ENCODE peak calls at places on chromosomes 13 and 19, in four cellular contexts. A, H, B and I are unnamed samples.

GRCh38 chr13:31904941-31905824 is 126.4 kb upstream of the FRY start:
- DNase-seq in A (no peak), B (no peak), H (no peak), I (no peak)

GRCh38 chr13:108176685-108177274 is 38.6 kb downstream of the LIG4 start:
- DNase-seq in B (no peak), A (no peak), H (peak), I (no peak)

GRCh38 chr13:112469071-112469745 is 93.1 kb downstream of the SPACA7 start:
- DNase-seq in B (no peak), A (peak), H (no peak), I (no peak)

GRCh38 chr13:106507560-106508274 is 27.7 kb downstream of the EFNB2 start:
- DNase-seq in A (no peak), B (peak), H (no peak), I (no peak)

GRCh38 chr13:98582947-98583346 is 6.0 kb upstream of the STK24 start:
- DNase-seq in B (no peak), H (no peak), A (no peak), I (no peak)

GRCh38 chr19:17565611-17566010 is 10.2 kb downstream of the COLGALT1 start:
- DNase-seq in H (no peak), B (no peak), A (no peak), I (no peak)

GRCh38 chr13:33312150-33312908 is 26.8 kb upstream of the STARD13 start:
- DNase-seq in B (no peak), A (no peak), H (no peak), I (no peak)

GRCh38 chr13:46812398-46812797 is 15.4 kb upstream of the ESD start:
- DNase-seq in B (no peak), A (no peak), H (no peak), I (no peak)

GRCh38 chr13:79631260-79631659 is 150.3 kb downstream of the NDFIP2 start:
- DNase-seq in B (no peak), H (no peak), A (no peak), I (no peak)

GRCh38 chr19:47653856-47654255 is 44.9 kb downstream of the BICRA start:
- DNase-seq in A (no peak), B (no peak), H (no peak), I (no peak)

GRCh38 chr19:55605637-55606470 is at the start of gene ZNF865:
- DNase-seq in A (peak), B (peak), H (peak), I (peak)

GRCh38 chr13:51444922-51445321 is 7.9 kb downstream of the INTS6 start:
- DNase-seq in A (no peak), B (no peak), H (peak), I (no peak)

GRCh38 chr13:41156611-41157010 is 24.0 kb upstream of the KBTBD6 start:
- DNase-seq in B (no peak), A (no peak), H (no peak), I (no peak)

GRCh38 chr19:4606921-4607678 is 32.2 kb upstream of the TNFAIP8L1 start:
- DNase-seq in B (no peak), A (peak), H (peak), I (no peak)

GRCh38 chr19:58509731-58510083 is 2.1 kb downstream of the SLC27A5 start:
- DNase-seq in B (no peak), H (no peak), A (no peak), I (no peak)

GRCh38 chr19:5078179-5078578 is 109.3 kb downstream of the KDM4B start:
- DNase-seq in H (no peak), A (no peak), B (peak), I (no peak)

GRCh38 chr13:80047406-80047805 is 293.5 kb downstream of the SPRY2 start:
- DNase-seq in A (no peak), H (no peak), B (no peak), I (no peak)

GRCh38 chr19:41957838-41958366 is 1.2 kb downstream of the RABAC1 start:
- DNase-seq in H (peak), B (peak), A (peak), I (peak)

GRCh38 chr13:32272021-32272695 is 43.0 kb downstream of the ZAR1L start:
- DNase-seq in B (no peak), H (no peak), A (no peak), I (no peak)

GRCh38 chr13:24724714-24725113 is 39.3 kb upstream of the RNF17 start:
- DNase-seq in H (no peak), B (peak), A (no peak), I (no peak)

GRCh38 chr19:10520652-10521318 is 3.5 kb upstream of the S1PR5 start:
- DNase-seq in A (no peak), H (peak), B (no peak), I (no peak)

GRCh38 chr13:97333983-97334382 is 100.0 kb upstream of the RAP2A start:
- DNase-seq in H (no peak), A (no peak), B (no peak), I (no peak)

GRCh38 chr19:50679177-50680125 is 30.2 kb downstream of the C19orf81 start:
- DNase-seq in A (peak), H (peak), B (peak), I (peak)

GRCh38 chr13:95530178-95530577 is 22.3 kb upstream of the CLDN10 start:
- DNase-seq in B (peak), H (no peak), A (no peak), I (no peak)

GRCh38 chr19:3481241-3482090 is 1.1 kb upstream of the SMIM24 start:
- DNase-seq in A (no peak), H (no peak), B (no peak), I (no peak)

GRCh38 chr19:3483226-3483628 is at the start of gene SMIM44:
- DNase-seq in A (no peak), H (no peak), B (no peak), I (no peak)

GRCh38 chr19:3479819-3480215 is 508 bp downstream of the SMIM24 start:
- DNase-seq in A (no peak), B (no peak), H (peak), I (no peak)

GRCh38 chr19:3480383-3481091 is at the start of gene SMIM24:
- DNase-seq in H (no peak), B (no peak), A (no peak), I (no peak)

DNA sequence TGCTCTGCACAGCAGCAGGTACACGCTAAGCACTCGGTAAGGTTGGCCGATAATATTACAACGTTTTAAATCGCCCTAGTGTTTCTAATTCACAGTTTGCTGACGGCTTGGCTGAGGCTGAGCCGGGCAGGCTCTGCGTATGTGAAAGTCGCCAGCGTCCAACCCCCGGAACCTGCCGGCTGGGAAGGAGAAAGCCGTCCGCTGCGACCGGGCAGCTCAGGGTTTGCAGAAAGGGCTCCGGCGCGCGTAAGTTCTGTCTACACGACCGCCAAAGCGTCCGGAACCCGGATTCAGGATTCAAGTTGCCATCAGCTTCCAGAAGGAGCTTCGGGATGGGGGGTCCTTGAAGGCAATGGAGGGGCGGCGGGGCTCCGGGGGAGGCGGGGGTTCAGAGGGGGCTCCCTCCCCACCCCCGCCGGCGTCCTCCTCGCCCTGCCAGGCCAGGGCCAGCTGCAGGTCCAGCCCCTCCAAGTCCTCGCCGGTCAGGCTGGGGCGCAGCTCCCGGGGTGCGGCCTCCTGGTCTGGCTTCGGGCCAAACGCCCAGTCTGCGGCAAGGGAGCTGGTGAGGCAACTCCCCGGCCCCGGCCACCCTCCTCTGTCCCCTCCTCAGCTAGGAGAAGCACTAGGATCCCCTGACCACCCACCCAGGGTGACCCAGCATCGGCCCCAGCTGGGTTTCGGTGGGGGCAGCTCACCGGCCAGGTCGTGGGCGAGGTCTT is 575 bp downstream of the SMIM44 start:
- DNase-seq in A (no peak), B (no peak), H (peak), I (no peak)
- H3K27ac ChIP-seq in A (no peak), B (no peak), H (no peak), I (no peak)

GRCh38 chr13:38045278-38046048 is 175.9 kb upstream of the TRPC4 start:
- DNase-seq in H (peak), B (no peak), A (no peak), I (no peak)
- TF ChIP-seq CTCF in H (peak), B (peak), A (no peak), I (no peak)

DNA sequence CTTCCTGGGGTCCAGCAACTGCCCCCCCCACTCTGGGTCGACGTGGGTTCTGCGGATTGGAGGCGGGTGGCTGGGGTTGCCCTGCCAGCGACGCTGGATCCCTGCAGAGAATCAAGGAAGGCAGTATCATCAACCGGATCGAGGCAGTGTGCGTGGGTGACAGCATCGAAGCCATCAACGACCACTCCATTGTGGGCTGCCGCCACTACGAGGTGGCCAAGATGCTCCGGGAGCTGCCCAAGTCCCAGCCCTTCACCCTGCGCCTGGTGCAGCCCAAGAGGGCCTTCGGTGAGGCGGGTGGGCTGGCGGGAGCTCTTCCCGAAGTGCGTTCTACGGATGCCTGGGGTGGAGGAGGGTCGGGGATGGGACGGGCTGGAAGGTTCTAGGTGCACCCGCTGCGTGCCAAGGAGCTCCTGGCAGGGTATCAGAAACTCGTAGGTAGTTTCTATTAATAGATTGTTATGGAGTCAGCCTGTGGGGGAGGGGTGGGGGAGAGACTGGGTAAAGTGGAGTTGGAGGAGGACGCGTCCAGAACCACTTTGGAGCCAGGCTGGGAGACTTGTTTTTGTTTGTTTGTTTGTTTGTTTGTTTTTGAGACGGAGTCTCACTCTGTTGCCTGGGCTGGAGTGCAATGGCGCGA is 1.5 kb downstream of the GIPC3 start:
- DNase-seq in H (no peak), B (no peak), A (no peak), I (no peak)
- TF ChIP-seq POLR2AphosphoS5 in H (no peak), B (no peak), A (no peak), I (no peak)

GRCh38 chr19:533485-534058 is 2.0 kb downstream of the CDC34 start:
- DNase-seq in A (no peak), H (no peak), B (no peak), I (peak)
- H3K27ac ChIP-seq in A (peak), H (peak), B (peak), I (peak)

DNA sequence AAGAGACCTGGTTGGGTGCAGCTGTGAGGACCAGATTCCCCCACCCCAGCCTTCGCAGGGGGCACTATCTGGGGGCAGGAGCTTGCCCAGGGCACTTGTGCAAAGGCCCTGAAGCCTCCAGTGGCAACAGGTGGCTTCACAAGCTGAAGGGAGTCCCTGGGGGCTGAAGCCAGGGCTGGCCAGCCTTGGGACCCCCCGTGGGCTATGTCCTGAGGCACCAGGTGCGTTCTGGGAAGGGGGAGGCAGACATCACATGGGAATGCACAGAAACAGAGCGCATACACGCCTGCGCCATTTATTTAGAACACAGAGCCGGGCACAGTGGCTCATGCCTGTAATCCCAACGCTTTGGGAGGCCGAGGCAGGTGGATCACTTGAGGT is 1.8 kb upstream of the ATP8B3 start:
- DNase-seq in A (peak), H (no peak), B (no peak), I (no peak)
- TF ChIP-seq CTCF in A (no peak), H (no peak), B (no peak), I (no peak)

DNA sequence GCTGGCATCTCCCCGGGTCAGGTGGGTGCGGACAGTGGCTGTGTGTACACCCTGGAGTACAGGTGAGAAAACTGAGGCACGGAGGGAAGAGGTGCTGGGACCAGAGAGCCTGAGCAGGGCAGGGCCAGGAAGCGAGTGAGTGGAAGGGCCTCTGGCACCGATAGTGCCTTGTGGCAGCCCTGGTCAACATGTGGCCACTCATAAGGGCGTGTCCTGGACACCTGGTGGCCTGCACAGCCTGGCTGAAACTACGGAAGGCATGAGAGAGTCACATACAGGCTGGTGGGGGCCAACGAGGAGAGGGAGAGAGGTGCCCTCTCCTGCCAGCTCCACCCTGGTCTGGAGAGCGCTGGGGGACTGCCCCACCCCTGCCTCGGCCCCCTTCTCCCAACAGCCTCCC is 6.1 kb downstream of the CBARP start:
- DNase-seq in H (no peak), B (no peak), A (no peak), I (no peak)
- TF ChIP-seq POLR2AphosphoS5 in H (no peak), B (no peak), A (no peak), I (no peak)

GRCh38 chr13:28655566-28655965 is 3.4 kb upstream of the POMP start:
- DNase-seq in H (no peak), B (no peak), A (no peak), I (no peak)

GRCh38 chr13:28652002-28652401 is 6.9 kb upstream of the POMP start:
- DNase-seq in H (no peak), B (no peak), A (no peak), I (no peak)

GRCh38 chr13:28650284-28650683 is 8.6 kb upstream of the POMP start:
- DNase-seq in A (no peak), B (no peak), H (no peak), I (no peak)

GRCh38 chr13:28654276-28654675 is 4.7 kb upstream of the POMP start:
- DNase-seq in B (no peak), H (no peak), A (no peak), I (no peak)

DNA sequence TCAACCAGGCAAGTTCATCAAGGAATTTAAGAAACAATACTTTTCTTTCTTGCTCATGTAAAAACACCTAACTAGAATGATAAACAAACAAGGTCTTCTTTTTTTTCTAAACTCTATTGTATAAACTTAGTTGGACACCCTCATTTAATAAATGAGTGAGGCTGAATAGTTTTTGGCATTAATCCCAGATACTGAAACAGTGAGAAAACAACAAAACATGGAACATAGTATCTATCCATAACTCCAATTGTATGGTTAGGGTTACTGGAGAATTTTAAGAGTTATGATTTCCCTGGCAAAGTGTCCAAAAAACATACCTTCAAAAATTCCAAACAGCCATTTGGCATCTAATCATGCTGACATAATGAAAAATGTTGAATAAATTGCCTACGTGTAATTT is 5.8 kb upstream of the POMP start:
- DNase-seq in A (no peak), B (no peak), H (no peak), I (no peak)
- H3K27ac ChIP-seq in A (no peak), B (no peak), H (no peak), I (no peak)

DNA sequence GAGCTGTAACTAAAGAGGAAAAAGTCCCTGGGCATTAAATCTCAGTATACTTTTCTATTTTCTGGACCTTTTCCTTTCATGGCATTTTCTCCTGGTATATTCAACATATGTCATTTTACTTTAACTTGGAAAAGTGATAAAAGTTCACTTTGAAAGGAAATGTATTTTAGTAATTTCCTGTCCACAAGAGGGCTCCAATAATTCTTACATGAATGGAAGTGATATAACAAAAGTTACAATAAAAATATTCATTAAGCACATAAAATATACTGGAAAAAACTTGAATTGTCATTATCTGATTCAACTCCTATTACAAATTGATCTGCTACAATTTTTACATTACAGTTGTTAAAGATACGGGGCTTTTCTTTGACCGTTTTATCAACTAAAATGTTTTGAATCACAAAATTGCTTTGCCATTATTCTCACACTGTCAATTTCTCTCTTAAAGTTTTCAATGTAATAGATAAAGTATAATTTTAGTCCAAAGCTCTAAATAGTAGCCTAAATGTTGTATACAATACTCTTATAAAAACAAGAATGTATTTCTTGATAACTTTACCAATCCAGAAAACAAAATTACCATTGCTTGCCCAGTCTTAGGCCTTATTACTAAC is 4.9 kb downstream of the UBL3 start:
- DNase-seq in H (no peak), B (no peak), A (no peak), I (no peak)
- TF ChIP-seq CTCF in H (peak), B (no peak), A (peak), I (no peak)